ENCODE peak calls at places on chromosomes 5 and 9, in four cellular contexts. One of them, this sample, is unnamed.

GRCh38 chr5:54719384-54720306 is 202.1 kb downstream of the SNX18 start:
- DNase-seq in K562: no peak
- DNase-seq in A549: no peak
- DNase-seq in HepG2: no peak
- DNase-seq in this sample: peak

GRCh38 chr5:77972545-77973252 is 196.6 kb upstream of the TBCA start:
- DNase-seq in K562: peak
- DNase-seq in A549: no peak
- DNase-seq in HepG2: no peak
- DNase-seq in this sample: no peak

GRCh38 chr9:135290086-135290485 is 189.5 kb upstream of the PPP1R26 start:
- DNase-seq in K562: no peak
- DNase-seq in A549: no peak
- DNase-seq in HepG2: no peak
- DNase-seq in this sample: no peak

GRCh38 chr9:13787234-13787833 is 507.8 kb upstream of the MPDZ start:
- DNase-seq in K562: no peak
- DNase-seq in A549: no peak
- DNase-seq in HepG2: no peak
- DNase-seq in this sample: no peak

GRCh38 chr5:124754206-124754927 is 7.9 kb upstream of the ZNF608 start:
- DNase-seq in K562: no peak
- DNase-seq in A549: no peak
- DNase-seq in HepG2: no peak
- DNase-seq in this sample: no peak

GRCh38 chr9:86892576-86892975 is 54.7 kb downstream of the GAS1 start:
- DNase-seq in K562: no peak
- DNase-seq in A549: no peak
- DNase-seq in HepG2: no peak
- DNase-seq in this sample: no peak

GRCh38 chr9:137449081-137449844 is 8.1 kb upstream of the ENTPD8 start:
- DNase-seq in K562: no peak
- DNase-seq in A549: no peak
- DNase-seq in HepG2: no peak
- DNase-seq in this sample: no peak

GRCh38 chr9:133991964-133992779 is at the start of gene VAV2:
- DNase-seq in K562: peak
- DNase-seq in A549: peak
- DNase-seq in HepG2: peak
- DNase-seq in this sample: peak

GRCh38 chr9:124665391-124666058 is 105.6 kb downstream of the NR6A1 start:
- DNase-seq in K562: no peak
- DNase-seq in A549: no peak
- DNase-seq in HepG2: peak
- DNase-seq in this sample: no peak

GRCh38 chr5:37637165-37637845 is 202.5 kb downstream of the GDNF start:
- DNase-seq in K562: no peak
- DNase-seq in A549: no peak
- DNase-seq in HepG2: no peak
- DNase-seq in this sample: no peak

GRCh38 chr5:102958481-102959011 is 161.4 kb downstream of the GIN1 start:
- DNase-seq in K562: no peak
- DNase-seq in A549: no peak
- DNase-seq in HepG2: no peak
- DNase-seq in this sample: no peak

GRCh38 chr5:115801984-115802383 is 14.5 kb downstream of the CDO1 start:
- DNase-seq in K562: no peak
- DNase-seq in A549: no peak
- DNase-seq in HepG2: no peak
- DNase-seq in this sample: no peak

GRCh38 chr9:114180701-114181582 is 25.6 kb downstream of the COL27A1 start:
- DNase-seq in K562: no peak
- DNase-seq in A549: no peak
- DNase-seq in HepG2: no peak
- DNase-seq in this sample: no peak

GRCh38 chr5:146770546-146770945 is 108.0 kb downstream of the PPP2R2B start:
- DNase-seq in K562: no peak
- DNase-seq in A549: no peak
- DNase-seq in HepG2: no peak
- DNase-seq in this sample: no peak

GRCh38 chr9:101235105-101235866 is 149.5 kb downstream of the BAAT start:
- DNase-seq in K562: no peak
- DNase-seq in A549: no peak
- DNase-seq in HepG2: peak
- DNase-seq in this sample: no peak

GRCh38 chr5:10665799-10666198 is 95.2 kb downstream of the DAP start:
- DNase-seq in K562: no peak
- DNase-seq in A549: no peak
- DNase-seq in HepG2: no peak
- DNase-seq in this sample: no peak

GRCh38 chr5:35990941-35991592 is at the start of gene UGT3A1:
- DNase-seq in K562: no peak
- DNase-seq in A549: no peak
- DNase-seq in HepG2: no peak
- DNase-seq in this sample: peak

GRCh38 chr5:54981928-54982327 is 3.5 kb downstream of the ESM1 start:
- DNase-seq in K562: no peak
- DNase-seq in A549: no peak
- DNase-seq in HepG2: no peak
- DNase-seq in this sample: no peak

GRCh38 chr5:179268399-179268952 is 76.8 kb downstream of the ADAMTS2 start:
- DNase-seq in K562: no peak
- DNase-seq in A549: no peak
- DNase-seq in HepG2: peak
- DNase-seq in this sample: no peak

GRCh38 chr9:35754264-35754663 is at the start of gene MSMP:
- DNase-seq in K562: no peak
- DNase-seq in A549: no peak
- DNase-seq in HepG2: no peak
- DNase-seq in this sample: no peak

GRCh38 chr9:69379250-69379982 is 54.4 kb downstream of the ENTREP1 start:
- DNase-seq in K562: no peak
- DNase-seq in A549: no peak
- DNase-seq in HepG2: no peak
- DNase-seq in this sample: no peak

GRCh38 chr5:79961731-79962579 is 29.1 kb downstream of the MTX3 start:
- DNase-seq in K562: no peak
- DNase-seq in A549: no peak
- DNase-seq in HepG2: no peak
- DNase-seq in this sample: no peak

GRCh38 chr9:23447166-23447565 is 378.9 kb downstream of the ELAVL2 start:
- DNase-seq in K562: no peak
- DNase-seq in A549: no peak
- DNase-seq in HepG2: no peak
- DNase-seq in this sample: no peak

GRCh38 chr9:68522954-68523353 is 17.7 kb downstream of the TMEM252 start:
- DNase-seq in K562: no peak
- DNase-seq in A549: no peak
- DNase-seq in HepG2: no peak
- DNase-seq in this sample: no peak

GRCh38 chr5:116360008-116360853 is 214.4 kb downstream of the SEMA6A start:
- DNase-seq in K562: no peak
- DNase-seq in A549: no peak
- DNase-seq in HepG2: no peak
- DNase-seq in this sample: no peak

GRCh38 chr5:68407312-68408239 is 192.0 kb downstream of the PIK3R1 start:
- DNase-seq in K562: no peak
- DNase-seq in A549: no peak
- DNase-seq in HepG2: no peak
- DNase-seq in this sample: no peak

GRCh38 chr9:89940625-89941024 is 335.8 kb downstream of the GADD45G start:
- DNase-seq in K562: no peak
- DNase-seq in A549: no peak
- DNase-seq in HepG2: no peak
- DNase-seq in this sample: no peak

GRCh38 chr9:71036501-71036900 is 84.9 kb downstream of the TRPM3 start:
- DNase-seq in K562: no peak
- DNase-seq in A549: no peak
- DNase-seq in HepG2: peak
- DNase-seq in this sample: no peak

GRCh38 chr5:134051305-134051704 is 46.5 kb upstream of the VDAC1 start:
- DNase-seq in K562: no peak
- DNase-seq in A549: no peak
- DNase-seq in HepG2: no peak
- DNase-seq in this sample: no peak

GRCh38 chr5:76473676-76474075 is 70.6 kb downstream of the IQGAP2 start:
- DNase-seq in K562: no peak
- DNase-seq in A549: no peak
- DNase-seq in HepG2: no peak
- DNase-seq in this sample: no peak

GRCh38 chr9:81671880-81672280 is 17.5 kb downstream of the TLE1 start:
- DNase-seq in K562: no peak
- DNase-seq in A549: no peak
- DNase-seq in HepG2: no peak
- DNase-seq in this sample: no peak

GRCh38 chr5:26903469-26903868 is 134.9 kb downstream of the CDH9 start:
- DNase-seq in K562: no peak
- DNase-seq in A549: no peak
- DNase-seq in HepG2: no peak
- DNase-seq in this sample: no peak

GRCh38 chr5:134561871-134562296 is 36.4 kb downstream of the JADE2 start:
- DNase-seq in K562: peak
- DNase-seq in A549: peak
- DNase-seq in HepG2: peak
- DNase-seq in this sample: no peak

GRCh38 chr5:179191506-179192184 is 131.5 kb downstream of the ZNF354C start:
- DNase-seq in K562: no peak
- DNase-seq in A549: no peak
- DNase-seq in HepG2: no peak
- DNase-seq in this sample: no peak

GRCh38 chr9:18796871-18797270 is 236.1 kb downstream of the SAXO1 start:
- DNase-seq in K562: no peak
- DNase-seq in A549: no peak
- DNase-seq in HepG2: no peak
- DNase-seq in this sample: no peak

GRCh38 chr5:98401645-98402044 is 371.8 kb upstream of the RGMB start:
- DNase-seq in K562: no peak
- DNase-seq in A549: no peak
- DNase-seq in HepG2: no peak
- DNase-seq in this sample: no peak

GRCh38 chr9:35675732-35676392 is 2.1 kb downstream of the CA9 start:
- DNase-seq in K562: no peak
- DNase-seq in A549: no peak
- DNase-seq in HepG2: no peak
- DNase-seq in this sample: no peak

GRCh38 chr5:147530801-147531389 is 21.0 kb upstream of the DPYSL3 start:
- DNase-seq in K562: no peak
- DNase-seq in A549: peak
- DNase-seq in HepG2: no peak
- DNase-seq in this sample: no peak

GRCh38 chr9:116087751-116088194 is 65.8 kb upstream of the PAPPA start:
- DNase-seq in K562: no peak
- DNase-seq in A549: peak
- DNase-seq in HepG2: no peak
- DNase-seq in this sample: no peak
- TF ChIP-seq RNF2 in K562: no peak
- TF ChIP-seq RNF2 in A549: no peak
- TF ChIP-seq RNF2 in HepG2: no peak
- TF ChIP-seq RNF2 in this sample: no peak

DNA sequence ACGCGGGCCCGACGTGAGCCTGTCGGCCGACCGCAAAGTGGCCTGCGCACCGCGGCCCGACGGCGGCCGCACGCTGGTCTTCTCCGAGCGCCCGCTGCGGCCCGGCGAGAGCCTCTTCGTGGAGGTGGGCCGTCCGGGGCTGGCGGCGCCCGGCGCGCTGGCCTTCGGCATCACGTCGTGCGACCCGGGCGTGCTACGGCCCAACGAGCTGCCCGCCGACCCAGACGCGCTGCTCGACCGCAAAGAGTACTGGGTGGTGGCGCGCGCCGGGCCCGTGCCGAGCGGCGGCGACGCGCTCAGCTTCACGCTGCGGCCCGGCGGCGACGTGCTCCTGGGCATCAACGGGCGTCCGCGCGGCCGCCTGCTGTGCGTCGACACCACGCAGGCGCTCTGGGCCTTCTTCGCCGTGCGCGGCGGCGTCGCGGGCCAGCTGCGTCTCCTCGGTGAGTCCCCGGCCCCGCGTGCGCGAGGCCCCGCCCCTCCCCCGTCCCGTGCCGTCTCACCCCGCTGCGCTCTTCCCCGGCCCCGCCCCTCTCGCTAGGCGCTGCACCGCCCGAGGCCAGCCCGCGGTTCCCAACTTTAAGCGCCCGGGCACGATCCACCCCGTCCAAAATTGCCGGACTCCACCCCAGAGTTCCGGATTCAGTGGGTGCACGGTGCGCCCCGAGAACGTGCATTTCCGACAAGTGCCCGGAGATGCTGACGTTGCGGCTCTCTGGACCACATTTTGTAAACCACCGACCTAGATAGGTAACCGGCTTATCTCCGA is 42.8 kb downstream of the NEURL1B start:
- DNase-seq in K562: no peak
- DNase-seq in A549: no peak
- DNase-seq in HepG2: no peak
- DNase-seq in this sample: peak
- TF ChIP-seq RNF2 in K562: no peak
- TF ChIP-seq RNF2 in A549: no peak
- TF ChIP-seq RNF2 in HepG2: no peak
- TF ChIP-seq RNF2 in this sample: no peak

GRCh38 chr5:15600035-15600434 is 100.1 kb downstream of the FBXL7 start:
- DNase-seq in K562: no peak
- DNase-seq in A549: no peak
- DNase-seq in HepG2: no peak
- DNase-seq in this sample: no peak
- TF ChIP-seq RNF2 in K562: no peak
- TF ChIP-seq RNF2 in A549: no peak
- TF ChIP-seq RNF2 in HepG2: no peak
- TF ChIP-seq RNF2 in this sample: no peak

GRCh38 chr9:121071356-121071755 is 3.4 kb upstream of the CNTRL start:
- DNase-seq in K562: no peak
- DNase-seq in A549: no peak
- DNase-seq in HepG2: no peak
- DNase-seq in this sample: no peak

GRCh38 chr9:121066850-121067249 is 7.9 kb upstream of the CNTRL start:
- DNase-seq in K562: no peak
- DNase-seq in A549: no peak
- DNase-seq in HepG2: no peak
- DNase-seq in this sample: no peak

GRCh38 chr9:121073038-121073437 is 1.7 kb upstream of the CNTRL start:
- DNase-seq in K562: no peak
- DNase-seq in A549: no peak
- DNase-seq in HepG2: no peak
- DNase-seq in this sample: no peak

DNA sequence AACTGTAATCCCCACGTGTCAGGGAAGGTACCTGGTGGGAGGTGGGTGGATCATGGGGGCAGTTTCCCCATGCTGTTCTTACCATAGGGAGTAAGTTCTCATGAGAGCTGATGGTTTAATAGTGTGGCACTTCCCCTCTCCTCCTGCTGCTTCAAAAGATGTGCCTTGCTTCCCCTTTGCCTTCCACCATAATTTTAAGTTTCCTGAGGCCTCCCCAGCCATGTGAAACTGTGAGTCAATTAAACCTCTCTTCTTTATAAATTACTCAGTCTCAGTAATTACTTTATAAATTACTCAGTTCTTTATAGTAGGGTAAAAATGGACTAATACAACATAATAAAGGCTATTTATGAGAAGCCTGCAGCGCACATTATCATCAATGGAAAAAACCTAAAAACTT is 7.1 kb upstream of the CNTRL start:
- DNase-seq in K562: no peak
- DNase-seq in A549: no peak
- DNase-seq in HepG2: no peak
- DNase-seq in this sample: no peak
- TF ChIP-seq RNF2 in K562: no peak
- TF ChIP-seq RNF2 in A549: no peak
- TF ChIP-seq RNF2 in HepG2: no peak
- TF ChIP-seq RNF2 in this sample: no peak